ENCODE peak calls at places on chromosomes 3 and 15, in six cellular contexts. One of them, this sample, is unnamed.

GRCh38 chr3:27568393-27568792 is 84.2 kb upstream of the SLC4A7 start:
- DNase-seq in kidney: peak
- DNase-seq in GM12891: no peak
- DNase-seq in heart left ventricle: peak
- DNase-seq in neural crest cell: no peak
- DNase-seq in SW480: no peak
- DNase-seq in this sample: peak

GRCh38 chr3:23823620-23824019 is 17.9 kb downstream of the UBE2E1 start:
- DNase-seq in kidney: no peak
- DNase-seq in GM12891: no peak
- DNase-seq in heart left ventricle: no peak
- DNase-seq in neural crest cell: no peak
- DNase-seq in SW480: no peak
- DNase-seq in this sample: no peak

GRCh38 chr3:169659096-169659521 is 4.4 kb downstream of the MECOM start:
- DNase-seq in kidney: no peak
- DNase-seq in GM12891: no peak
- DNase-seq in heart left ventricle: peak
- DNase-seq in neural crest cell: no peak
- DNase-seq in SW480: no peak
- DNase-seq in this sample: peak

GRCh38 chr3:30864836-30865235 is 29.6 kb downstream of the GADL1 start:
- DNase-seq in kidney: no peak
- DNase-seq in GM12891: no peak
- DNase-seq in heart left ventricle: no peak
- DNase-seq in neural crest cell: no peak
- DNase-seq in SW480: no peak
- DNase-seq in this sample: no peak

GRCh38 chr3:111152506-111152905 is 80.9 kb downstream of the NECTIN3 start:
- DNase-seq in kidney: no peak
- DNase-seq in GM12891: no peak
- DNase-seq in heart left ventricle: no peak
- DNase-seq in neural crest cell: no peak
- DNase-seq in SW480: no peak
- DNase-seq in this sample: no peak

GRCh38 chr3:169629895-169630294 is 33.6 kb downstream of the MECOM start:
- DNase-seq in kidney: no peak
- DNase-seq in GM12891: no peak
- DNase-seq in heart left ventricle: no peak
- DNase-seq in neural crest cell: no peak
- DNase-seq in SW480: no peak
- DNase-seq in this sample: no peak

GRCh38 chr3:16319307-16319706 is 54.3 kb downstream of the OXNAD1 start:
- DNase-seq in kidney: no peak
- DNase-seq in GM12891: peak
- DNase-seq in heart left ventricle: no peak
- DNase-seq in neural crest cell: no peak
- DNase-seq in SW480: no peak
- DNase-seq in this sample: no peak

GRCh38 chr3:38227989-38228388 is 37.6 kb upstream of the SLC22A13 start:
- DNase-seq in kidney: no peak
- DNase-seq in GM12891: no peak
- DNase-seq in heart left ventricle: no peak
- DNase-seq in neural crest cell: no peak
- DNase-seq in SW480: no peak
- DNase-seq in this sample: no peak

GRCh38 chr3:169495569-169495968 is 167.9 kb downstream of the MECOM start:
- DNase-seq in kidney: no peak
- DNase-seq in GM12891: no peak
- DNase-seq in heart left ventricle: no peak
- DNase-seq in neural crest cell: no peak
- DNase-seq in SW480: no peak
- DNase-seq in this sample: no peak

GRCh38 chr3:50302095-50303037 is 1.0 kb downstream of the HYAL1 start:
- DNase-seq in kidney: no peak
- DNase-seq in GM12891: no peak
- DNase-seq in heart left ventricle: peak
- DNase-seq in neural crest cell: no peak
- DNase-seq in SW480: no peak
- DNase-seq in this sample: no peak

GRCh38 chr3:157353657-157354056 is 83.0 kb upstream of the PTX3 start:
- DNase-seq in kidney: no peak
- DNase-seq in GM12891: no peak
- DNase-seq in heart left ventricle: no peak
- DNase-seq in neural crest cell: no peak
- DNase-seq in SW480: no peak
- DNase-seq in this sample: no peak

GRCh38 chr3:34013818-34014576 is 215.6 kb downstream of the PDCD6IP start:
- DNase-seq in kidney: no peak
- DNase-seq in GM12891: no peak
- DNase-seq in heart left ventricle: no peak
- DNase-seq in neural crest cell: no peak
- DNase-seq in SW480: no peak
- DNase-seq in this sample: no peak

GRCh38 chr3:98918586-98918985 is 17.1 kb upstream of the DCBLD2 start:
- DNase-seq in kidney: no peak
- DNase-seq in GM12891: no peak
- DNase-seq in heart left ventricle: no peak
- DNase-seq in neural crest cell: no peak
- DNase-seq in SW480: no peak
- DNase-seq in this sample: no peak

GRCh38 chr3:88852606-88853005 is 254.8 kb upstream of the EPHA3 start:
- DNase-seq in kidney: no peak
- DNase-seq in GM12891: no peak
- DNase-seq in heart left ventricle: no peak
- DNase-seq in neural crest cell: no peak
- DNase-seq in SW480: no peak
- DNase-seq in this sample: no peak

GRCh38 chr3:105349988-105350387 is 16.7 kb upstream of the ALCAM start:
- DNase-seq in kidney: no peak
- DNase-seq in GM12891: no peak
- DNase-seq in heart left ventricle: no peak
- DNase-seq in neural crest cell: no peak
- DNase-seq in SW480: no peak
- DNase-seq in this sample: no peak

GRCh38 chr3:157388976-157389375 is 47.7 kb upstream of the PTX3 start:
- DNase-seq in kidney: no peak
- DNase-seq in GM12891: no peak
- DNase-seq in heart left ventricle: no peak
- DNase-seq in neural crest cell: no peak
- DNase-seq in SW480: no peak
- DNase-seq in this sample: no peak

GRCh38 chr3:53005854-53006513 is 39.9 kb downstream of the SFMBT1 start:
- DNase-seq in kidney: no peak
- DNase-seq in GM12891: no peak
- DNase-seq in heart left ventricle: no peak
- DNase-seq in neural crest cell: no peak
- DNase-seq in SW480: no peak
- DNase-seq in this sample: no peak

GRCh38 chr3:171269557-171269956 is 190.6 kb downstream of the TNIK start:
- DNase-seq in kidney: no peak
- DNase-seq in GM12891: no peak
- DNase-seq in heart left ventricle: no peak
- DNase-seq in neural crest cell: no peak
- DNase-seq in SW480: no peak
- DNase-seq in this sample: no peak

GRCh38 chr3:66297260-66297863 is 76.6 kb downstream of the SLC25A26 start:
- DNase-seq in kidney: no peak
- DNase-seq in GM12891: no peak
- DNase-seq in heart left ventricle: no peak
- DNase-seq in neural crest cell: no peak
- DNase-seq in SW480: no peak
- DNase-seq in this sample: no peak

GRCh38 chr15:83066034-83066760 is 855 bp downstream of the BTBD1 start:
- DNase-seq in kidney: no peak
- DNase-seq in GM12891: no peak
- DNase-seq in heart left ventricle: no peak
- DNase-seq in neural crest cell: no peak
- DNase-seq in SW480: peak
- DNase-seq in this sample: no peak

GRCh38 chr3:36372534-36372935 is 7.8 kb upstream of the STAC start:
- DNase-seq in kidney: no peak
- DNase-seq in GM12891: no peak
- DNase-seq in heart left ventricle: no peak
- DNase-seq in neural crest cell: no peak
- DNase-seq in SW480: no peak
- DNase-seq in this sample: no peak

GRCh38 chr3:190862209-190863118 is at the start of gene GMNC:
- DNase-seq in kidney: peak
- DNase-seq in GM12891: peak
- DNase-seq in heart left ventricle: peak
- DNase-seq in neural crest cell: peak
- DNase-seq in SW480: peak
- DNase-seq in this sample: peak

GRCh38 chr15:92425578-92426225 is 32.0 kb downstream of the ST8SIA2 start:
- DNase-seq in kidney: no peak
- DNase-seq in GM12891: no peak
- DNase-seq in heart left ventricle: no peak
- DNase-seq in neural crest cell: no peak
- DNase-seq in SW480: no peak
- DNase-seq in this sample: no peak

GRCh38 chr3:186254676-186255665 is 107.1 kb downstream of the DGKG start:
- DNase-seq in kidney: no peak
- DNase-seq in GM12891: peak
- DNase-seq in heart left ventricle: no peak
- DNase-seq in neural crest cell: no peak
- DNase-seq in SW480: no peak
- DNase-seq in this sample: no peak

GRCh38 chr3:127167315-127168043 is 25.5 kb upstream of the PRR23E start:
- DNase-seq in kidney: no peak
- DNase-seq in GM12891: no peak
- DNase-seq in heart left ventricle: no peak
- DNase-seq in neural crest cell: no peak
- DNase-seq in SW480: no peak
- DNase-seq in this sample: no peak

GRCh38 chr15:63473999-63474809 is 30.2 kb upstream of the USP3 start:
- DNase-seq in kidney: no peak
- DNase-seq in GM12891: no peak
- DNase-seq in heart left ventricle: no peak
- DNase-seq in neural crest cell: no peak
- DNase-seq in SW480: peak
- DNase-seq in this sample: no peak

GRCh38 chr15:75431682-75432081 is 19.8 kb downstream of the SIN3A start:
- DNase-seq in kidney: no peak
- DNase-seq in GM12891: no peak
- DNase-seq in heart left ventricle: no peak
- DNase-seq in neural crest cell: no peak
- DNase-seq in SW480: no peak
- DNase-seq in this sample: no peak

GRCh38 chr3:134911611-134912604 is 116.8 kb downstream of the EPHB1 start:
- DNase-seq in kidney: no peak
- DNase-seq in GM12891: no peak
- DNase-seq in heart left ventricle: no peak
- DNase-seq in neural crest cell: no peak
- DNase-seq in SW480: no peak
- DNase-seq in this sample: no peak

GRCh38 chr15:39851505-39852082 is 68.5 kb downstream of the GPR176 start:
- DNase-seq in kidney: no peak
- DNase-seq in GM12891: no peak
- DNase-seq in heart left ventricle: no peak
- DNase-seq in neural crest cell: peak
- DNase-seq in SW480: no peak
- DNase-seq in this sample: no peak

GRCh38 chr3:128236667-128237066 is 83.4 kb downstream of the EEFSEC start:
- DNase-seq in kidney: no peak
- DNase-seq in GM12891: no peak
- DNase-seq in heart left ventricle: no peak
- DNase-seq in neural crest cell: no peak
- DNase-seq in SW480: no peak
- DNase-seq in this sample: no peak

GRCh38 chr15:101019351-101019750 is 100.2 kb downstream of the LRRK1 start:
- DNase-seq in kidney: no peak
- DNase-seq in GM12891: no peak
- DNase-seq in heart left ventricle: no peak
- DNase-seq in neural crest cell: no peak
- DNase-seq in SW480: no peak
- DNase-seq in this sample: no peak

GRCh38 chr3:175648939-175649338 is 789.8 kb downstream of the NAALADL2 start:
- DNase-seq in kidney: no peak
- DNase-seq in GM12891: no peak
- DNase-seq in heart left ventricle: no peak
- DNase-seq in neural crest cell: no peak
- DNase-seq in SW480: no peak
- DNase-seq in this sample: no peak

GRCh38 chr15:85406916-85407315 is 26.5 kb downstream of the AKAP13 start:
- DNase-seq in kidney: no peak
- DNase-seq in GM12891: no peak
- DNase-seq in heart left ventricle: no peak
- DNase-seq in neural crest cell: no peak
- DNase-seq in SW480: no peak
- DNase-seq in this sample: no peak

GRCh38 chr15:93030430-93031102 is 58.4 kb downstream of the RGMA start:
- DNase-seq in kidney: peak
- DNase-seq in GM12891: peak
- DNase-seq in heart left ventricle: peak
- DNase-seq in neural crest cell: peak
- DNase-seq in SW480: peak
- DNase-seq in this sample: no peak

GRCh38 chr3:171115667-171116066 is 89.1 kb upstream of the SLC2A2 start:
- DNase-seq in kidney: no peak
- DNase-seq in GM12891: no peak
- DNase-seq in heart left ventricle: no peak
- DNase-seq in neural crest cell: no peak
- DNase-seq in SW480: no peak
- DNase-seq in this sample: no peak

GRCh38 chr3:41339758-41340157 is 140.5 kb downstream of the CTNNB1 start:
- DNase-seq in kidney: no peak
- DNase-seq in GM12891: no peak
- DNase-seq in heart left ventricle: no peak
- DNase-seq in neural crest cell: no peak
- DNase-seq in SW480: no peak
- DNase-seq in this sample: no peak

GRCh38 chr3:18987862-18988447 is 160.4 kb upstream of the KCNH8 start:
- DNase-seq in kidney: no peak
- DNase-seq in GM12891: no peak
- DNase-seq in heart left ventricle: no peak
- DNase-seq in neural crest cell: no peak
- DNase-seq in SW480: no peak
- DNase-seq in this sample: no peak

This sample was measured in upper lobe of right lung.